ENCODE peak calls at places on chromosomes 16 and 17, in six cellular contexts. D is GM23248, M is PC-3, J is neural progenitor cell, H is SK-N-SH, X is GM23338. Z is an unnamed sample.

GRCh38 chr16:54954220-54954619 is 23.6 kb downstream of the IRX5 start:
- DNase-seq in D (no peak), M (no peak), J (no peak), H (no peak), X (no peak), Z (no peak)

GRCh38 chr17:7889166-7889584 is 586 bp downstream of the CHD3 start:
- DNase-seq in D (peak; percentile 96), M (peak; percentile 84), J (peak; percentile 88), H (peak; percentile 94), X (peak; percentile 62), Z (no peak)

GRCh38 chr17:45353047-45353446 is 36.2 kb upstream of the MAP3K14 start:
- DNase-seq in D (no peak), M (no peak), J (no peak), H (no peak), X (no peak), Z (no peak)

GRCh38 chr16:89970011-89970410 is 21.5 kb downstream of the DEF8 start:
- DNase-seq in D (no peak), M (no peak), J (no peak), H (no peak), X (no peak), Z (no peak)

GRCh38 chr17:67475161-67475887 is 98.2 kb downstream of the PITPNC1 start:
- DNase-seq in D (peak; percentile 86), M (peak; percentile 95), J (peak; percentile 73), H (peak; percentile 84), X (peak; percentile 89), Z (peak; percentile 24)

GRCh38 chr17:78535285-78536197 is 41.7 kb downstream of the DNAH17 start:
- DNase-seq in D (no peak), M (peak; percentile 98), J (no peak), H (no peak), X (no peak), Z (no peak)

GRCh38 chr17:62929320-62929719 is 36.7 kb upstream of the TANC2 start:
- DNase-seq in D (no peak), M (peak; percentile 17), J (no peak), H (no peak), X (no peak), Z (no peak)

GRCh38 chr17:81044764-81045589 is 10.0 kb downstream of the BAIAP2 start:
- DNase-seq in D (peak; percentile 71), M (peak; percentile 75), J (no peak), H (peak; percentile 88), X (no peak), Z (no peak)

GRCh38 chr17:74018116-74018515 is 185.4 kb upstream of the RPL38 start:
- DNase-seq in D (no peak), M (no peak), J (no peak), H (no peak), X (no peak), Z (no peak)

GRCh38 chr17:67672592-67672991 is 45.1 kb upstream of the NOL11 start:
- DNase-seq in D (no peak), M (no peak), J (no peak), H (no peak), X (no peak), Z (no peak)

GRCh38 chr17:973053-973452 is 6.5 kb downstream of the NXN start:
- DNase-seq in D (no peak), M (peak; percentile 82), J (no peak), H (no peak), X (peak; percentile 77), Z (no peak)

GRCh38 chr16:47866431-47866830 is 289.4 kb downstream of the ABCC12 start:
- DNase-seq in D (no peak), M (peak; percentile 59), J (no peak), H (no peak), X (no peak), Z (no peak)

GRCh38 chr17:65430209-65430833 is 131.1 kb downstream of the AXIN2 start:
- DNase-seq in D (no peak), M (no peak), J (no peak), H (no peak), X (no peak), Z (no peak)

GRCh38 chr16:62638964-62639861 is 603.0 kb upstream of the CDH8 start:
- DNase-seq in D (peak; percentile 9), M (no peak), J (no peak), H (no peak), X (no peak), Z (peak; percentile 93)

GRCh38 chr16:15777533-15778203 is 79.2 kb downstream of the MYH11 start:
- DNase-seq in D (peak; percentile 39), M (peak; percentile 66), J (peak; percentile 75), H (peak; percentile 32), X (peak; percentile 82), Z (peak; percentile 34)

GRCh38 chr16:3171181-3171854 is 16.7 kb upstream of the OR1F1 start:
- DNase-seq in D (peak; percentile 26), M (no peak), J (peak; percentile 47), H (peak; percentile 50), X (no peak), Z (peak; percentile 72)

DNA sequence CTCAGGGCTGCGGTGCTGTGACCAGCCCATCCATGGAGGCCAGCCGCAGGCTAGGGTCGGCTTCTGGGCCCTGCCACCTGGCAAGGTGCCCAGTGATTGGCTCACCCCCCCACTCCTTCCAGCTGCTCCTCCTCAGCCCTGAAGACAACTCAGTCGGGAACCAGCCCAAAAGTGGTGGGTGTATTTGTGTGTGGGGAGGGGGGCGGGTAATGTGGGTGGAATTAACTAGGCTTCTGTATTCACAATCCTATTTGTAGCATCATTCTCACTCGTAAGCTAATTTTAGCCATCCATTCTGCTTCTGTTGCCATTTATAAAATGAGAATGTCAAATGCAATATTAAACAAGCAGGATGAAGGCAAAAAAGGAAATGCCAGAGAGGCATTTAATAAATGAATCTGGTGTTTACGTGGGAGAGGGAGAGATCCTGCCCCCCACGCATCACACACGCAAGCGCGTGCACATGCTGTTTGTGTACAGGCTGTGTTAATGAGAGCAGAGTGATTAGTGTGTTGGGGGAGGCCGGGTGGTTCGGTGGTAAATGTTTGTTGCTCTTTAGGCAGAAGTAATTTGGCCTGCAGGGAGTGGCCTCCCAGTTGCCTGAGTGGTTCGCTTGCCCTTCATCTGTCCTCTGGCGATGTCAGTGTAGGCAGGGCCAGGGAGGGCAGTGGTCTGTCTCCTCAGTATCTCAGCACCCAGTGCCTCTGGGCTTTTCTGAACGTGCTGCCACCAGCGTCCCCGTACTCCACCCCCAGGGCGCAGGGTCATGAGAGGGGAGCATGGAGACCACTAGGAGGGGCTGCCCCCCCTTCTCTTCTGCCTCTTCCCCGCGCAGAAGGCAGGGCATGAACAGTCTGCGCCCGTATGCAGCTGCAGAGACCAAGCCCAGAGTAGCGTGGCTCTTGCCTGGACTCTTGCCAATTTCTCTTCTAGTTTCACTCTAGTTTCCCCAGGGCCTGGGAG is 140.0 kb downstream of the CCDC182 start:
- DNase-seq in D (peak; percentile 69), M (no peak), J (peak; percentile 38), H (peak; percentile 89), X (peak; percentile 27), Z (peak; percentile 90)
- H2AFZ ChIP-seq in D (no peak overlapping the region), M (no peak overlapping the region), J (no peak overlapping the region), H (peak overlapping the region; percentile 37), X (no peak overlapping the region), Z (no peak overlapping the region)

DNA sequence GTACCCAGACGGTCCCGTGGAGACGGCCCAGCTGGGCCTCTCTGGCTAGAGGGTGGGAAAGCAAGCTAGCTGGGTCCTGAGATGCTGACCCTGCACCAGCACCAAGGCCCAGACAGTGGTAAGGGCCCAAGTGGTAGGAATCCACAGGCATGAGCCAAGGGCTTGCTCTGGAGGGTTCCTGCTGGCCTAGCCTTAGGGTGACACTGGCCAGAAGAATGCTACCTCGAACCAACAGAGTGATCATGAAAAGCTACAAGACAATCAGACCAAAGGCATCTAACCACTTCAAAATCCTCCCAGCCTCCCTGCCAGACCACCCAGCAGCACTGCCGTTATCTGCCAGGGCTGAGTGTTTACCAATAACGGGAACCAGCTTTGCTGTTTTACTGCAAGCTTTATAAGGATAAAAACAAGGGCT is 13.2 kb downstream of the HIC1 start:
- DNase-seq in D (peak; percentile 95), M (no peak), J (no peak), H (no peak), X (no peak), Z (no peak)
- TF ChIP-seq EZH2phosphoT487 in D (no peak), M (no peak), J (no peak), H (no peak), X (no peak), Z (no peak)

GRCh38 chr17:31272803-31273202 is 24.2 kb downstream of the OMG start:
- DNase-seq in D (no peak), M (no peak), J (no peak), H (no peak), X (no peak), Z (no peak)
- H3F3A ChIP-seq in D (peaks cover 51% of the 10 kb centered on the region), M (peaks cover 4% of the 10 kb centered on the region), J (no peaks in the 10 kb centered on the region), H (peaks cover 22% of the 10 kb centered on the region), X (no peaks in the 10 kb centered on the region), Z (no peaks in the 10 kb centered on the region)

GRCh38 chr17:13437966-13438779 is 163.6 kb downstream of the HS3ST3A1 start:
- DNase-seq in D (peak; percentile 31), M (peak; percentile 57), J (peak; percentile 85), H (no peak), X (no peak), Z (no peak)
- H2AFZ ChIP-seq in D (no peak overlapping the region), M (peak overlapping the region; percentile 71), J (no peak overlapping the region), H (no peak overlapping the region), X (peak overlapping the region; percentile 77), Z (no peak overlapping the region)

GRCh38 chr16:10282367-10282766 is 100.1 kb upstream of the GRIN2A start:
- DNase-seq in D (no peak), M (no peak), J (no peak), H (no peak), X (no peak), Z (peak; percentile 14)
- TF ChIP-seq EZH2phosphoT487 in D (no peak), M (no peak), J (no peak), H (no peak), X (no peak), Z (no peak)

GRCh38 chr17:42999003-42999525 is 845 bp downstream of the RPL27 start:
- DNase-seq in D (no peak), M (no peak), J (no peak), H (no peak), X (no peak), Z (no peak)
- H3F3A ChIP-seq in D (peaks cover 54% of the 10 kb centered on the region), M (no peaks in the 10 kb centered on the region), J (peaks cover 67% of the 10 kb centered on the region), H (peaks cover 66% of the 10 kb centered on the region), X (peaks cover 56% of the 10 kb centered on the region), Z (peaks cover 56% of the 10 kb centered on the region)

GRCh38 chr16:56616608-56617211 is 8.3 kb downstream of the MT2A start:
- DNase-seq in D (no peak), M (no peak), J (no peak), H (no peak), X (no peak), Z (no peak)
- H2AFZ ChIP-seq in D (peak overlapping the region; percentile 97), M (no peak overlapping the region), J (peak overlapping the region; percentile 6), H (no peak overlapping the region), X (peak overlapping the region; percentile 96), Z (no peak overlapping the region)

DNA sequence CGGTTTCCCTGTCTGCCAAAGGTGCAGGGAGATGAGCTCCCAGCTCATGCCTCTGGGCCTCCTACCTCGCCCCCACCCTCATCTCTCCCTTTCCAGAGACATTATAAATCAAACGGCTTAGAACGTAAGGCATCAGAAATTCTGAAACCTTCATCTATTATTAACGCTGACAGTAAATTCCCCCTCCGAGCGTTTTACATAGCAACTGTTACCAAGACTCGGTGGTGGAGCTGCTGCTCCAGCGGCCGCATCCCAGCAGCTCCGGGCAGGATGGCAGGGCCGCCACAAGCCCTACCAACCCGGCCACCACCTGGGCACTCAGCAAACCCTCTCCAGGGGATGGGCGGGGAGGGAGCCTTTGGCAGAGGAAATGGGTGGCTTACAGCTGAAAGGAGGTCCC is 76.7 kb downstream of the RAI1 start:
- DNase-seq in D (no peak), M (no peak), J (no peak), H (no peak), X (no peak), Z (no peak)
- TF ChIP-seq EZH2phosphoT487 in D (no peak), M (no peak), J (no peak), H (no peak), X (no peak), Z (no peak)

GRCh38 chr17:49891694-49892389 is 44.0 kb upstream of the TAC4 start:
- DNase-seq in D (no peak), M (no peak), J (no peak), H (no peak), X (no peak), Z (no peak)
- H3F3A ChIP-seq in D (no peaks in the 10 kb centered on the region), M (no peaks in the 10 kb centered on the region), J (no peaks in the 10 kb centered on the region), H (no peaks in the 10 kb centered on the region), X (no peaks in the 10 kb centered on the region), Z (no peaks in the 10 kb centered on the region)

Z was measured in MM.1S.